ENCODE peak calls at places on chromosomes 2 and 18, in five cellular contexts. One of them, this sample, is unnamed.

GRCh38 chr2:239881561-239882320 is 143.4 kb downstream of the NDUFA10 start:
- DNase-seq in AG04450: no peak
- DNase-seq in H9: peak
- DNase-seq in mesothelial cell of epicardium: peak
- DNase-seq in AG09319: no peak
- DNase-seq in this sample: no peak

GRCh38 chr2:17373736-17374135 is 144.5 kb downstream of the RAD51AP2 start:
- DNase-seq in AG04450: peak
- DNase-seq in H9: no peak
- DNase-seq in mesothelial cell of epicardium: no peak
- DNase-seq in AG09319: no peak
- DNase-seq in this sample: no peak

GRCh38 chr2:73982140-73982617 is 2.5 kb upstream of the TET3 start:
- DNase-seq in AG04450: no peak
- DNase-seq in H9: no peak
- DNase-seq in mesothelial cell of epicardium: no peak
- DNase-seq in AG09319: no peak
- DNase-seq in this sample: no peak

GRCh38 chr2:73089270-73090030 is 17.9 kb upstream of the SFXN5 start:
- DNase-seq in AG04450: peak
- DNase-seq in H9: no peak
- DNase-seq in mesothelial cell of epicardium: peak
- DNase-seq in AG09319: peak
- DNase-seq in this sample: no peak

GRCh38 chr2:96091711-96092579 is 24.4 kb downstream of the ADRA2B start:
- DNase-seq in AG04450: no peak
- DNase-seq in H9: peak
- DNase-seq in mesothelial cell of epicardium: peak
- DNase-seq in AG09319: no peak
- DNase-seq in this sample: peak

GRCh38 chr2:105868060-105868459 is 123.3 kb downstream of the NCK2 start:
- DNase-seq in AG04450: no peak
- DNase-seq in H9: no peak
- DNase-seq in mesothelial cell of epicardium: no peak
- DNase-seq in AG09319: no peak
- DNase-seq in this sample: no peak

GRCh38 chr2:44120428-44120827 is 48.2 kb upstream of the PPM1B start:
- DNase-seq in AG04450: peak
- DNase-seq in H9: no peak
- DNase-seq in mesothelial cell of epicardium: no peak
- DNase-seq in AG09319: peak
- DNase-seq in this sample: peak

GRCh38 chr18:24989760-24990547 is 362.0 kb downstream of the ZNF521 start:
- DNase-seq in AG04450: no peak
- DNase-seq in H9: peak
- DNase-seq in mesothelial cell of epicardium: no peak
- DNase-seq in AG09319: no peak
- DNase-seq in this sample: no peak

GRCh38 chr2:11863103-11863502 is 116.7 kb downstream of the LPIN1 start:
- DNase-seq in AG04450: no peak
- DNase-seq in H9: no peak
- DNase-seq in mesothelial cell of epicardium: no peak
- DNase-seq in AG09319: no peak
- DNase-seq in this sample: no peak

GRCh38 chr18:36813111-36813752 is 15.6 kb downstream of the TPGS2 start:
- DNase-seq in AG04450: no peak
- DNase-seq in H9: no peak
- DNase-seq in mesothelial cell of epicardium: no peak
- DNase-seq in AG09319: no peak
- DNase-seq in this sample: no peak

GRCh38 chr18:65206551-65207260 is 544.1 kb upstream of the CDH7 start:
- DNase-seq in AG04450: no peak
- DNase-seq in H9: peak
- DNase-seq in mesothelial cell of epicardium: no peak
- DNase-seq in AG09319: no peak
- DNase-seq in this sample: no peak

GRCh38 chr18:57077786-57078552 is 68.9 kb upstream of the BOD1L2 start:
- DNase-seq in AG04450: no peak
- DNase-seq in H9: peak
- DNase-seq in mesothelial cell of epicardium: no peak
- DNase-seq in AG09319: no peak
- DNase-seq in this sample: no peak
- TF ChIP-seq CTCF in AG04450: no peak
- TF ChIP-seq CTCF in H9: no peak
- TF ChIP-seq CTCF in mesothelial cell of epicardium: no peak
- TF ChIP-seq CTCF in AG09319: no peak
- TF ChIP-seq CTCF in this sample: no peak

DNA sequence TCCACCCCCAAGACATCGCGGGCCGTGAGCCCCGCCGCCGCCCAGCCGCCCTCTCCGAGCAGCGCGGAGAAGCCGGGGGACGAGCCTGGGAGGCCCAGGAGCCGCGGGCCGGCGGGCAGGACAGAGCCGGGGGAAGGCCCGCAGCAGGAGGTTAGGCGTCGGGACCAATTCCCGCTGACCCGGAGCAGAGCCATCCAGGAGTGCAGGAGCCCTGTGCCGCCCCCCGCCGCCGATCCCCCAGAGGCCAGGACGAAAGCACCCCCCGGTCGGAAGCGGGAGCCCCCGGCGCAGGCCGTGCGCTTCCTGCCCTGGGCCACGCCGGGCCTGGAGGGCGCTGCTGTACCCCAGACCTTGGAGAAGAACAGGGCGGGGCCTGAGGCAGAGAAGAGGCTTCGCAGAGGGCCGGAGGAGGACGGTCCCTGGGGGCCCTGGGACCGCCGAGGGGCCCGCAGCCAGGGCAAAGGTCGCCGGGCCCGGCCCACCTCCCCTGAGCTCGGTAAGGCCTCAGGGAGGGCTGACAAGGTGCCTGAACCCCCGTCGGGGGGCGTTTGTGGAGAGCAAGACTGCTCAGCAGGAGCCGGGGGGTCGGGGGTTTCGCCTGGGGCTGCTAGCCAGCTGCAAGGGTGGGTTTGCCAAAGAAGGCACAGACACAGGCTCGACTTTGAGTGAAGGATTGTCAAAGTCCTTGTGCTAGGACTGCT is 14.3 kb downstream of the SPEG start:
- DNase-seq in AG04450: no peak
- DNase-seq in H9: peak
- DNase-seq in mesothelial cell of epicardium: no peak
- DNase-seq in AG09319: no peak
- DNase-seq in this sample: no peak
- TF ChIP-seq CTCF in AG04450: no peak
- TF ChIP-seq CTCF in H9: peak
- TF ChIP-seq CTCF in mesothelial cell of epicardium: no peak
- TF ChIP-seq CTCF in AG09319: no peak
- TF ChIP-seq CTCF in this sample: no peak

DNA sequence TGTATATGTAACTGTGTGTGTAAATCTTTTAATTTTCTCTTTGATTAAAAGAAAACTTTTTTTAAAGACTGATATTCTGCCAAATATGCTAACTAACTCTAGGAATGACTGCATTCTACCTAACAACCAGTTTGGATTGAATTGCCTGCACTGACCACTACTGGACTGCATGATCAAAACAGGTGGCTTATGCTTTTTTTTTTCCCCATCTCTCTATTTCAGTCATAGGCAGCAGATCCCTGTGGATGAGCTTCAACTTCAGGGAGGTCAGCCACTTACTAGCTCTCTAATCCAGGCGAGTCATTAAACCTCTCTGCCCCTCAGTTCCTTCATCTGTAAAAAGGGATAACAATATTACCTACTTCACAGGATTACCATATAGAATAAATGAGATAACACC is 138.6 kb upstream of the SERTAD2 start:
- DNase-seq in AG04450: no peak
- DNase-seq in H9: no peak
- DNase-seq in mesothelial cell of epicardium: no peak
- DNase-seq in AG09319: no peak
- DNase-seq in this sample: no peak
- TF ChIP-seq CTCF in AG04450: peak
- TF ChIP-seq CTCF in H9: no peak
- TF ChIP-seq CTCF in mesothelial cell of epicardium: no peak
- TF ChIP-seq CTCF in AG09319: no peak
- TF ChIP-seq CTCF in this sample: no peak

DNA sequence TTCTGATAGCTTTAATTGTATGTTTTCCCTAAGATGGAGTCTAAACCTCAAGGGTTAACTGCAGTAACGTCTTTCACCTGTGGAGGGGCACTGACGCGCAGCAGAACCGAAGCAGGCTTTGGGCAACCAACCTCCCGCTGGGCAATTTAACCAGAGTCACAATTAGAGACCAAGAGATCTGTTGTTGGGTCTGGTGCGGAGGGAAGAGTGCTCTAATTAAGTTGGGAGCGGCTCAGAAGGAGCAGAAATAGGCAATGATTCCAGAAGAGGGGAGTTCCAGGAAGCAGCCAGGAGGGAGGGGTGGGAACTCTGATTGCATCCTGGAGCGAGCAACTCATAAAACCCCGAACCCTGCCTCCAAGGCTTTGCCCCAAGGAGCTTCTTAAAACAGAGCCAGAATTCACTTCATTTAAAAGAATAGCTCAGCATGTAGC is 245.8 kb downstream of the PAX3 start:
- DNase-seq in AG04450: no peak
- DNase-seq in H9: peak
- DNase-seq in mesothelial cell of epicardium: no peak
- DNase-seq in AG09319: no peak
- DNase-seq in this sample: no peak
- TF ChIP-seq CTCF in AG04450: peak
- TF ChIP-seq CTCF in H9: peak
- TF ChIP-seq CTCF in mesothelial cell of epicardium: peak
- TF ChIP-seq CTCF in AG09319: no peak
- TF ChIP-seq CTCF in this sample: no peak

GRCh38 chr18:22330508-22330907 is 87.2 kb downstream of the CTAGE1 start:
- DNase-seq in AG04450: no peak
- DNase-seq in H9: no peak
- DNase-seq in mesothelial cell of epicardium: no peak
- DNase-seq in AG09319: no peak
- DNase-seq in this sample: no peak
- TF ChIP-seq CTCF in AG04450: no peak
- TF ChIP-seq CTCF in H9: no peak
- TF ChIP-seq CTCF in mesothelial cell of epicardium: no peak
- TF ChIP-seq CTCF in AG09319: no peak
- TF ChIP-seq CTCF in this sample: no peak

DNA sequence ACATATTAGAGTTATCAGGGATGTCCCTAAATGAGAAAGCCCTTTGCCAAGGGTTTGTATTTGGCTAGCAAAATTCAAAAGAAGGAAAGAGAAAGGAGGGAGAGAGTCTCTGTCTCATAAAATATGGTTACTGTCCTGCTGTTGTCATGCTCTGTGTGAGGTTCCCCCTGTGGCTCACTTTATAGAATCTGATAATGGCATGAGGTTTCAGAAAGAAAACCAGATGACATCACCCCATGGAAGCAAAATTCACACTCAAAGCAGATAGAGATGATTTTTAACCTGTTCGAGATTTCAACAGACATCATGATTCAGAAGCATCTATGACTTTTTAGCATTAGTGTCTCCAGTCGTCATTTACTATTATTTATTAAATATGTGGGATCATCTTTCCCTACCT is 165.0 kb upstream of the SESTD1 start:
- DNase-seq in AG04450: no peak
- DNase-seq in H9: no peak
- DNase-seq in mesothelial cell of epicardium: no peak
- DNase-seq in AG09319: no peak
- DNase-seq in this sample: no peak
- TF ChIP-seq CTCF in AG04450: no peak
- TF ChIP-seq CTCF in H9: no peak
- TF ChIP-seq CTCF in mesothelial cell of epicardium: no peak
- TF ChIP-seq CTCF in AG09319: no peak
- TF ChIP-seq CTCF in this sample: no peak

GRCh38 chr2:195656859-195657633 is at the start of gene SLC39A10:
- DNase-seq in AG04450: peak
- DNase-seq in H9: peak
- DNase-seq in mesothelial cell of epicardium: peak
- DNase-seq in AG09319: peak
- DNase-seq in this sample: peak

GRCh38 chr2:195656131-195656858 is 731 bp upstream of the SLC39A10 start:
- DNase-seq in AG04450: no peak
- DNase-seq in H9: no peak
- DNase-seq in mesothelial cell of epicardium: no peak
- DNase-seq in AG09319: no peak
- DNase-seq in this sample: no peak

GRCh38 chr2:195659114-195659513 is 2.1 kb downstream of the SLC39A10 start:
- DNase-seq in AG04450: no peak
- DNase-seq in H9: no peak
- DNase-seq in mesothelial cell of epicardium: no peak
- DNase-seq in AG09319: no peak
- DNase-seq in this sample: no peak

GRCh38 chr2:195658541-195658890 is 1.5 kb downstream of the SLC39A10 start:
- DNase-seq in AG04450: peak
- DNase-seq in H9: no peak
- DNase-seq in mesothelial cell of epicardium: no peak
- DNase-seq in AG09319: no peak
- DNase-seq in this sample: no peak

GRCh38 chr2:195657634-195658540 is 861 bp downstream of the SLC39A10 start:
- DNase-seq in AG04450: peak
- DNase-seq in H9: peak
- DNase-seq in mesothelial cell of epicardium: peak
- DNase-seq in AG09319: peak
- DNase-seq in this sample: peak
- TF ChIP-seq CTCF in AG04450: no peak
- TF ChIP-seq CTCF in H9: no peak
- TF ChIP-seq CTCF in mesothelial cell of epicardium: no peak
- TF ChIP-seq CTCF in AG09319: no peak
- TF ChIP-seq CTCF in this sample: no peak

DNA sequence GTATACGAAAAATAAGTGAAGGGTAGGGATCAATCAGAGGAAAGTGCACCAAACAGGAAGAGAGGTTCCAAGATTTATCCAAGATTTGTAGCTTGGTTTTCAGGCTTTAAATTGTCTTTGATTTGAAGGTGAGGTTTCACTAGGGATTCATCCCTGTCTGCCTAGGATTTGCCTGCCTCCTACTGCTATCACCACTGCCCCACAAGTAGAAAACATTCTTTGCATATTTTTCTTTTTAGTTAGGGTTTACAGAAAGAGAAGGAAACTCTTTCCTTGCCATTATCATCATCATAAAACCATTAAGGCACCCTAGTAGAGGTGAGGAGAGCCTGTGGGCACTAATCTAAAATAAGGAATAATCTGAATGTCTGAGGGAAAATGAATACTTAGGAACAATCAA is 45.8 kb upstream of the TANC1 start:
- DNase-seq in AG04450: no peak
- DNase-seq in H9: no peak
- DNase-seq in mesothelial cell of epicardium: no peak
- DNase-seq in AG09319: no peak
- DNase-seq in this sample: no peak
- TF ChIP-seq CTCF in AG04450: no peak
- TF ChIP-seq CTCF in H9: no peak
- TF ChIP-seq CTCF in mesothelial cell of epicardium: no peak
- TF ChIP-seq CTCF in AG09319: no peak
- TF ChIP-seq CTCF in this sample: no peak

This sample was measured in CD14-positive monocyte.